ENCODE peak calls at places on chromosomes 12 and 14, in eight cellular contexts. One of them, this sample, is unnamed.
A peak's percentile ranks its signal among the peaks of the same experiment; 100 is the strongest.

GRCh38 chr12:120183211-120183631 is 11.3 kb downstream of the GCN1 start:
- DNase-seq in AG10803: peak; percentile 45
- DNase-seq in AG04449: no peak
- DNase-seq in ascending aorta: no peak
- DNase-seq in HCT116: no peak
- DNase-seq in GM23248: peak; percentile 40
- DNase-seq in NB4: no peak
- DNase-seq in right atrium auricular region: no peak
- DNase-seq in this sample: no peak

GRCh38 chr12:8562310-8562709 is 21.6 kb upstream of the CLEC4E start:
- DNase-seq in AG10803: no peak
- DNase-seq in AG04449: no peak
- DNase-seq in ascending aorta: no peak
- DNase-seq in HCT116: no peak
- DNase-seq in GM23248: no peak
- DNase-seq in NB4: peak; percentile 11
- DNase-seq in right atrium auricular region: no peak
- DNase-seq in this sample: no peak

GRCh38 chr12:121947966-121948365 is 29.6 kb downstream of the CFAP251 start:
- DNase-seq in AG10803: no peak
- DNase-seq in AG04449: no peak
- DNase-seq in ascending aorta: no peak
- DNase-seq in HCT116: no peak
- DNase-seq in GM23248: no peak
- DNase-seq in NB4: no peak
- DNase-seq in right atrium auricular region: no peak
- DNase-seq in this sample: no peak

GRCh38 chr14:68318788-68319187 is 474.1 kb downstream of the ZFP36L1 start:
- DNase-seq in AG10803: no peak
- DNase-seq in AG04449: no peak
- DNase-seq in ascending aorta: no peak
- DNase-seq in HCT116: no peak
- DNase-seq in GM23248: no peak
- DNase-seq in NB4: no peak
- DNase-seq in right atrium auricular region: no peak
- DNase-seq in this sample: no peak

GRCh38 chr14:92963301-92964123 is 40.6 kb downstream of the CHGA start:
- DNase-seq in AG10803: no peak
- DNase-seq in AG04449: no peak
- DNase-seq in ascending aorta: no peak
- DNase-seq in HCT116: no peak
- DNase-seq in GM23248: no peak
- DNase-seq in NB4: no peak
- DNase-seq in right atrium auricular region: no peak
- DNase-seq in this sample: no peak

GRCh38 chr14:24095196-24096068 is 1.3 kb downstream of the PCK2 start:
- DNase-seq in AG10803: peak; percentile 75
- DNase-seq in AG04449: no peak
- DNase-seq in ascending aorta: no peak
- DNase-seq in HCT116: no peak
- DNase-seq in GM23248: peak; percentile 77
- DNase-seq in NB4: peak; percentile 90
- DNase-seq in right atrium auricular region: peak; percentile 75
- DNase-seq in this sample: no peak

GRCh38 chr12:72346331-72346944 is 74.3 kb downstream of the TRHDE start:
- DNase-seq in AG10803: peak; percentile 61
- DNase-seq in AG04449: peak; percentile 36
- DNase-seq in ascending aorta: no peak
- DNase-seq in HCT116: peak; percentile 77
- DNase-seq in GM23248: peak; percentile 69
- DNase-seq in NB4: peak; percentile 76
- DNase-seq in right atrium auricular region: no peak
- DNase-seq in this sample: peak; percentile 79

GRCh38 chr12:129028824-129029223 is 175.5 kb downstream of the GLT1D1 start:
- DNase-seq in AG10803: no peak
- DNase-seq in AG04449: no peak
- DNase-seq in ascending aorta: no peak
- DNase-seq in HCT116: no peak
- DNase-seq in GM23248: no peak
- DNase-seq in NB4: no peak
- DNase-seq in right atrium auricular region: no peak
- DNase-seq in this sample: no peak

GRCh38 chr14:89429206-89430091 is 12.4 kb upstream of the FOXN3 start:
- DNase-seq in AG10803: no peak
- DNase-seq in AG04449: no peak
- DNase-seq in ascending aorta: no peak
- DNase-seq in HCT116: no peak
- DNase-seq in GM23248: peak; percentile 56
- DNase-seq in NB4: peak; percentile 62
- DNase-seq in right atrium auricular region: no peak
- DNase-seq in this sample: peak; percentile 73

GRCh38 chr12:131892711-131893604 is 1.5 kb upstream of the ULK1 start:
- DNase-seq in AG10803: no peak
- DNase-seq in AG04449: no peak
- DNase-seq in ascending aorta: no peak
- DNase-seq in HCT116: no peak
- DNase-seq in GM23248: no peak
- DNase-seq in NB4: no peak
- DNase-seq in right atrium auricular region: no peak
- DNase-seq in this sample: no peak

GRCh38 chr12:5187136-5187535 is 143.5 kb downstream of the KCNA5 start:
- DNase-seq in AG10803: no peak
- DNase-seq in AG04449: no peak
- DNase-seq in ascending aorta: no peak
- DNase-seq in HCT116: no peak
- DNase-seq in GM23248: no peak
- DNase-seq in NB4: no peak
- DNase-seq in right atrium auricular region: no peak
- DNase-seq in this sample: no peak

GRCh38 chr12:3770891-3771290 is 18.0 kb upstream of the CRACR2A start:
- DNase-seq in AG10803: peak; percentile 80
- DNase-seq in AG04449: no peak
- DNase-seq in ascending aorta: no peak
- DNase-seq in HCT116: no peak
- DNase-seq in GM23248: peak; percentile 70
- DNase-seq in NB4: no peak
- DNase-seq in right atrium auricular region: no peak
- DNase-seq in this sample: no peak

DNA sequence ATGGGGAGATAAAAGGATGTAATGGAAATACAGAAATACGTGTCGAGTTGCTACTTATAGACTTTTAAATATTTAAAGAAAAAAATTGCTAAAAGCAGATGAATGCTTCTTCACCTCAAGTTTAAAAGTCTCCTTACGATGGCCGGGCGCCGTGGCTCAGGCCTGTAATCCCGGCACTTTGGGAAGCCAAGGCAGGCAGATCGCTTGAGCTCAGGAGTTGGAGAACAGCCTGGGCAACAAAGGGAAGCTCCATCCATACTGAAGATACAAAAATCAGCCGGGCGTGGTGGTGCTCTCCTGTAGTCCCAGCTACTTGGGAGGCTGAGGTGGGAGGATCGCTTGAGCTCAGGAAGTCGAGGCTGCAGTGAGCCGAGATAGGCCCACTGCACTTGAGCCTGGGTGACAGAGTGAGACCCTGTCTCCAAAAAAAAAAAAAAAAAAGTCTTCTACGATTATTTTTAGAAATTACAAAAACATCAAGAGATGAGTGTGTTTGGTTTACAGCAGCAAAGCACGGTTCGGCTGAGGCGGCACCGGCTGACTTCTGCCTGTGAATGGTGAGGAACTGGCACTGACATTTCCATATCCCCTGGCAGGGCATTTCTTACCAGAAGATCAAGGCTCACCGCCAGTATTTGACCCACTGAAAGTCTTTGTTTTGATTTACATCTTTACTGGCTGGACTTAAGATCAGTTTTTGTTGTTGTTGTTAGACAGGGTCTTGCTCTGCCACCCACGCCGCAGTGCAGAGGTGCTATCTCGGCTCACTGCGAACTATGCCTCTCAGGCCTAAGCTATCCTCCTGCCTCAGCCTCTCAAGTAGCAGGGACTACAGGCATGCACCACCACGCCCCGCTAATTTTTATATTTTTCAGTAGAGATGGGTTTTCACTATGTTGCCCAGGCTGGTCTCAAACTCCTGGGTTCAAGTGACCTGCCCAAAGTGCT is 3.9 kb upstream of the MTA1 start:
- DNase-seq in AG10803: no peak
- DNase-seq in AG04449: no peak
- DNase-seq in ascending aorta: no peak
- DNase-seq in HCT116: no peak
- DNase-seq in GM23248: no peak
- DNase-seq in NB4: no peak
- DNase-seq in right atrium auricular region: no peak
- DNase-seq in this sample: no peak
- H3K4me3 ChIP-seq in AG10803: peak overlapping the region; percentile 45
- H3K4me3 ChIP-seq in AG04449: peak overlapping the region; percentile 52
- H3K4me3 ChIP-seq in ascending aorta: peak overlapping the region; percentile 71
- H3K4me3 ChIP-seq in HCT116: no peak overlapping the region
- H3K4me3 ChIP-seq in GM23248: peak overlapping the region; percentile 69
- H3K4me3 ChIP-seq in NB4: peak overlapping the region; percentile 48
- H3K4me3 ChIP-seq in right atrium auricular region: no peak overlapping the region
- H3K4me3 ChIP-seq in this sample: peak overlapping the region; percentile 38

GRCh38 chr14:37153005-37153404 is 19.4 kb downstream of the SLC25A21 start:
- DNase-seq in AG10803: no peak
- DNase-seq in AG04449: no peak
- DNase-seq in ascending aorta: no peak
- DNase-seq in HCT116: no peak
- DNase-seq in GM23248: no peak
- DNase-seq in NB4: no peak
- DNase-seq in right atrium auricular region: no peak
- DNase-seq in this sample: no peak

GRCh38 chr14:37145395-37145794 is 27.0 kb downstream of the SLC25A21 start:
- DNase-seq in AG10803: peak; percentile 13
- DNase-seq in AG04449: no peak
- DNase-seq in ascending aorta: no peak
- DNase-seq in HCT116: no peak
- DNase-seq in GM23248: peak; percentile 31
- DNase-seq in NB4: no peak
- DNase-seq in right atrium auricular region: no peak
- DNase-seq in this sample: no peak

GRCh38 chr14:37147310-37147875 is 25.0 kb downstream of the SLC25A21 start:
- DNase-seq in AG10803: peak; percentile 58
- DNase-seq in AG04449: no peak
- DNase-seq in ascending aorta: no peak
- DNase-seq in HCT116: no peak
- DNase-seq in GM23248: peak; percentile 21
- DNase-seq in NB4: peak; percentile 61
- DNase-seq in right atrium auricular region: no peak
- DNase-seq in this sample: no peak

GRCh38 chr14:37153483-37153882 is 18.9 kb downstream of the SLC25A21 start:
- DNase-seq in AG10803: no peak
- DNase-seq in AG04449: no peak
- DNase-seq in ascending aorta: no peak
- DNase-seq in HCT116: no peak
- DNase-seq in GM23248: no peak
- DNase-seq in NB4: no peak
- DNase-seq in right atrium auricular region: no peak
- DNase-seq in this sample: no peak

DNA sequence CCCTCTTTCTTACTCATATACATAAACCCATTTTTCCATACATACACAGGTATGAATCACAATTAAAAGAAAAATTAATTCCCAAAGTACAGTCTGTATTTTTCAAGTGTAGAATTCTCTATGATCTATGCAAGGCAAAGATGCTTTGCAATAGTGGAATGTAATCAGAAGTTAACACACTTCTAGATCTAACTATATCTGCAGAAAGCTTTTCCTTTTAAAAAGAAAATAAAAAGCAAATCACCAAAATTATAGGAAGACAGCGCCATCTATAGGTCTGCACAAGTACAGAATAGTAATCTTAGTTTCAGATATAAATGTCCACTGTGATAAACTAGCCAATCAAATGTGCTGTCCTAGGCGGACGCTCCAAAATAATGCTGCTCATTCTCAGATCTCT is 22.0 kb downstream of the SLC25A21 start:
- DNase-seq in AG10803: peak; percentile 55
- DNase-seq in AG04449: no peak
- DNase-seq in ascending aorta: no peak
- DNase-seq in HCT116: no peak
- DNase-seq in GM23248: peak; percentile 63
- DNase-seq in NB4: peak; percentile 57
- DNase-seq in right atrium auricular region: no peak
- DNase-seq in this sample: peak; percentile 14
- H3K4me3 ChIP-seq in AG10803: no peak overlapping the region
- H3K4me3 ChIP-seq in AG04449: no peak overlapping the region
- H3K4me3 ChIP-seq in ascending aorta: no peak overlapping the region
- H3K4me3 ChIP-seq in HCT116: no peak overlapping the region
- H3K4me3 ChIP-seq in GM23248: no peak overlapping the region
- H3K4me3 ChIP-seq in NB4: no peak overlapping the region
- H3K4me3 ChIP-seq in right atrium auricular region: no peak overlapping the region
- H3K4me3 ChIP-seq in this sample: no peak overlapping the region

DNA sequence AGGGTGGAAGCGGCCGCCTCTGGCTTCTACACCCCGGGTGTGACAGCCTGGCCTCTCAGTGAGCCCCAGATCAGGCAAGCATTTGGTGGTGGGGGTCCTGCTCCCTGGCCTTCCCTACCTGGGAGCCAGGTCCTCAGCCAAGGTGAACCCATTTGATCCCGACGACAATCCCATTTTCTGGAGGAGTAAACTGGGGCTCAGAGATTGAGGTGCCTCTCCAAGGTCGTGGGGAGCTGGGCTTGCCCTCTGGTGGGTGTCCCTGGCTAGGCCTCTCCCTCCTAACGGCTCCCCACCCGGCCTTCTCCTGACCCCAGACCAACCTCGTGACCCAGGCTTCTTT is 2.7 kb upstream of the EXOC3L4 start:
- DNase-seq in AG10803: no peak
- DNase-seq in AG04449: no peak
- DNase-seq in ascending aorta: no peak
- DNase-seq in HCT116: no peak
- DNase-seq in GM23248: no peak
- DNase-seq in NB4: no peak
- DNase-seq in right atrium auricular region: no peak
- DNase-seq in this sample: no peak
- H3K4me3 ChIP-seq in AG10803: peak overlapping the region; percentile 36
- H3K4me3 ChIP-seq in AG04449: peak overlapping the region; percentile 20
- H3K4me3 ChIP-seq in ascending aorta: peak overlapping the region; percentile 63
- H3K4me3 ChIP-seq in HCT116: peak overlapping the region; percentile 53
- H3K4me3 ChIP-seq in GM23248: peak overlapping the region; percentile 58
- H3K4me3 ChIP-seq in NB4: peak overlapping the region; percentile 11
- H3K4me3 ChIP-seq in right atrium auricular region: peak overlapping the region; percentile 36
- H3K4me3 ChIP-seq in this sample: peak overlapping the region; percentile 33

DNA sequence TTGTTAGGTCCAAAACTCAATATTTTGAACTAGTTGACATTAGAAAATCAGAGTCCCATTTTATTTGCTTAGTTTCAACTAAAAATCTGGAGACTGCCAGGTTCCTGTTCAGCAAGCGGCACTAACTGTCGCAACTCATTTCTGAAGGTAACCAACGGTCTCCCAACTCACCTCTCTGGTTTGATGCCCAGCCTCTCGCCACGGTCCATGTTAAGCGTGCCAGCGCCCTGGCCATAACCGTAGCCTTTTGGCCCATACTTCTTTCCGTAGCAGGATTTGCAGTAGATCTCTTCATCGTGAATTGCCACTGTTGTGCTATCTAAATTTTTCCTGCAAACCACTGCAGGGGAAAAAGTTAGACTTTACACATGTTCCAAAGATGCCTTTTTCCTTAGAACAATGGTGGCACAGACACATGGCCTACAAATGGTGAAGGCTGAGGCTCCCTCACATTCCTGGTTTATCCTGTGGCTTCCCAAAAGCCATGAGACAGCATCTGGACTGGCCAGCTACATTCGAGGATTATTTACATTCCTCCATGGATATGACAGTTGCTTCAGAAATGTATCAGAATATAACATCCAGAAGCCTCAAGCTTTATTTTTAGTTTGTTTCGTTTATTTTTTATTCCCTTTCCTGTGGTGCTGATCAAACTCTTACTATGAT is 15.7 kb downstream of the CSRP2 start:
- DNase-seq in AG10803: peak; percentile 98
- DNase-seq in AG04449: peak; percentile 85
- DNase-seq in ascending aorta: no peak
- DNase-seq in HCT116: no peak
- DNase-seq in GM23248: peak; percentile 87
- DNase-seq in NB4: no peak
- DNase-seq in right atrium auricular region: no peak
- DNase-seq in this sample: no peak
- H3K4me3 ChIP-seq in AG10803: peak overlapping the region; percentile 28
- H3K4me3 ChIP-seq in AG04449: peak overlapping the region; percentile 9
- H3K4me3 ChIP-seq in ascending aorta: no peak overlapping the region
- H3K4me3 ChIP-seq in HCT116: no peak overlapping the region
- H3K4me3 ChIP-seq in GM23248: peak overlapping the region; percentile 60
- H3K4me3 ChIP-seq in NB4: no peak overlapping the region
- H3K4me3 ChIP-seq in right atrium auricular region: no peak overlapping the region
- H3K4me3 ChIP-seq in this sample: no peak overlapping the region

This sample was measured in Jurkat, Clone E6-1.